ENCODE peak calls at places on chromosomes 6 and 20, in seven cellular contexts. B, W, A, H, U, M and O are unnamed samples.
A peak's percentile ranks its signal among the peaks of the same experiment; 100 is the strongest.

GRCh38 chr6:33745558-33745957 is 1.1 kb downstream of the IP6K3 start:
- DNase-seq in H (peak; percentile 77), W (no peak), M (no peak), B (no peak), U (no peak), A (peak; percentile 51), O (no peak)

GRCh38 chr6:72755752-72756151 is 133.9 kb downstream of the KCNQ5 start:
- DNase-seq in A (no peak), B (no peak), H (no peak), U (peak; percentile 40), W (peak; percentile 44), M (no peak), O (no peak)

GRCh38 chr20:24469116-24470030 is at the start of gene SYNDIG1:
- DNase-seq in M (no peak), A (no peak), B (no peak), U (peak; percentile 90), W (peak; percentile 72), H (no peak), O (peak; percentile 57)

GRCh38 chr6:158970640-158971291 is 29.2 kb downstream of the RSPH3 start:
- DNase-seq in W (no peak), H (no peak), M (no peak), B (no peak), A (no peak), U (peak; percentile 23), O (no peak)

GRCh38 chr6:48087448-48087847 is 23.5 kb downstream of the PTCHD4 start:
- DNase-seq in A (peak; percentile 23), M (peak; percentile 45), W (no peak), B (no peak), H (peak; percentile 29), U (peak; percentile 16), O (no peak)

GRCh38 chr20:22303523-22303922 is 280.8 kb downstream of the FOXA2 start:
- DNase-seq in M (no peak), H (no peak), W (no peak), A (no peak), U (peak; percentile 48), B (no peak), O (no peak)

GRCh38 chr20:6698723-6699122 is 68.8 kb upstream of the BMP2 start:
- DNase-seq in A (no peak), U (no peak), W (no peak), H (no peak), M (no peak), B (no peak), O (no peak)

GRCh38 chr6:138518054-138518453 is 18.8 kb upstream of the NHSL1 start:
- DNase-seq in H (no peak), U (no peak), A (no peak), W (no peak), B (no peak), M (no peak), O (no peak)

GRCh38 chr20:58042626-58043025 is 185.8 kb downstream of the ANKRD60 start:
- DNase-seq in A (no peak), M (no peak), B (no peak), W (no peak), H (no peak), U (no peak), O (no peak)

GRCh38 chr6:31293343-31293742 is 21.5 kb upstream of the HLA-C start:
- DNase-seq in U (peak; percentile 57), B (no peak), H (peak; percentile 47), M (peak; percentile 49), A (peak; percentile 39), W (no peak), O (peak; percentile 44)

GRCh38 chr6:139577124-139577800 is 202.8 kb upstream of the CITED2 start:
- DNase-seq in H (no peak), A (peak; percentile 44), M (no peak), B (no peak), U (no peak), W (no peak), O (no peak)

GRCh38 chr20:54140927-54141566 is 32.7 kb downstream of the CYP24A1 start:
- DNase-seq in B (no peak), H (no peak), M (peak; percentile 94), U (peak; percentile 11), W (no peak), A (peak; percentile 58), O (no peak)

GRCh38 chr6:134310206-134310605 is 7.7 kb downstream of the SGK1 start:
- DNase-seq in H (no peak), B (no peak), A (peak; percentile 35), M (no peak), U (no peak), W (no peak), O (no peak)

GRCh38 chr6:19879663-19880062 is 42.5 kb downstream of the ID4 start:
- DNase-seq in H (no peak), B (no peak), M (peak; percentile 76), U (no peak), W (no peak), A (no peak), O (no peak)

GRCh38 chr20:62161347-62161746 is 17.8 kb downstream of the SS18L1 start:
- DNase-seq in M (no peak), H (no peak), B (no peak), U (no peak), A (peak; percentile 65), W (no peak), O (no peak)

GRCh38 chr6:52497652-52498408 is 77.7 kb downstream of the EFHC1 start:
- DNase-seq in M (peak; percentile 82), U (no peak), W (no peak), H (peak; percentile 62), B (no peak), A (peak; percentile 58), O (no peak)

DNA sequence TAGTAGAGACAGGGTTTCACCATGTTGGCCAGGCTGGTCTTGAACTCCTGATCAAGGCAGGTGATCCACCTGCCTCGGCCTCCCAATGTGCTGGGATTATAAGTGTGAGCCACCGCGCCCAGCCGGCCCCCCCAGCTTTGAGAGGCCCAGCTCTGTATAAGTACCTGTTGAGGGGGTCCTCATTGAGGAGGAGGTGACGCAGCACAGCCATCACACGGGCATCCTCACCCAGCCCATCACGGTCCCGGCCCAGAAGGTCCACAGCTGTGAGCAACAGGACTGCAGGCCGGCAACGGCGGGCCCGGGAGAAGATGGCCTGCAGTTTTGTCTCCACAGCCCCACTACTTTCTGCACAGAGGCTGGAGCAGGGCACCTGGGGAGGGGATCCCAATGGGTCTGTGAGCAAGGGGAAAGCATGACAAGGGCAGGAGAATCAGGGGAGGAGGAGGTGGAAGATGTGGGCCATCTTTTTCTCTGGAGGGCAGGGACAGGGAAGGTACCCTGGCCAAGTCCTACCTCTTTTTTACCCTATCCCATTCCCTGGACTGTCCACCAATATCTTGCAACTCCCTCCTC is 7.7 kb downstream of the GNMT start:
- DNase-seq in A (no peak), B (no peak), U (no peak), M (no peak), W (no peak), H (no peak), O (no peak)
- H4K8ac ChIP-seq in A (no peak overlapping the region), B (no peak overlapping the region), U (no peak overlapping the region), M (no peak overlapping the region), W (no peak overlapping the region), H (no peak overlapping the region), O (peak overlapping the region; percentile 6)

GRCh38 chr6:16483315-16483875 is 245.0 kb downstream of the GMPR start:
- DNase-seq in H (no peak), B (no peak), U (no peak), A (no peak), M (no peak), W (no peak), O (no peak)

GRCh38 chr6:16482702-16483314 is 244.4 kb downstream of the GMPR start:
- DNase-seq in H (no peak), U (no peak), A (no peak), W (no peak), B (no peak), M (no peak), O (no peak)

GRCh38 chr6:16487953-16488674 is 249.7 kb downstream of the GMPR start:
- DNase-seq in B (no peak), W (no peak), U (no peak), A (no peak), M (no peak), H (no peak), O (no peak)

GRCh38 chr6:16488813-16489212 is 250.4 kb downstream of the GMPR start:
- DNase-seq in A (no peak), B (no peak), H (no peak), W (no peak), M (no peak), U (no peak), O (no peak)

DNA sequence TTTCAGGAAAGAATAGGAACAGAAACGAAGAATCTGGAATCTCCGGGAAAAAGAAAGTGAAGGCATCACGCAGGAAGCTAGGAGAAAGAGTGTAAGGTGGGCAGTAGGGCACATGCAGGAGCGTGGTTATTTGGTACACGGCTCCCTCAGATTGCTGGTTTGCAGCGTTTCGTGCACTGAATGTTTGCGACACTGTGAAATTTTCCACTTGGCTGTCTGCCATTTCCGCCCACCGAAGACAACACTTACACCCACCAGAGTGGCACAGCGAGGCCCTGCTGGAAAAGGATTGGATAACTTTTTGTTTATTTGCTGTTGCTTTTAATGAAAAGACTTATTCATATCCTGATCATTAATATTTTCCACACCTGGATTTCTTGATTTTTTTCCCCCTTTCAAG is 248.3 kb downstream of the GMPR start:
- DNase-seq in W (no peak), U (no peak), H (no peak), M (no peak), A (no peak), B (no peak), O (no peak)
- H3K23ac ChIP-seq in W (no peak overlapping the region), U (no peak overlapping the region), H (no peak overlapping the region), M (no peak overlapping the region), A (no peak overlapping the region), B (no peak overlapping the region), O (no peak overlapping the region)

DNA sequence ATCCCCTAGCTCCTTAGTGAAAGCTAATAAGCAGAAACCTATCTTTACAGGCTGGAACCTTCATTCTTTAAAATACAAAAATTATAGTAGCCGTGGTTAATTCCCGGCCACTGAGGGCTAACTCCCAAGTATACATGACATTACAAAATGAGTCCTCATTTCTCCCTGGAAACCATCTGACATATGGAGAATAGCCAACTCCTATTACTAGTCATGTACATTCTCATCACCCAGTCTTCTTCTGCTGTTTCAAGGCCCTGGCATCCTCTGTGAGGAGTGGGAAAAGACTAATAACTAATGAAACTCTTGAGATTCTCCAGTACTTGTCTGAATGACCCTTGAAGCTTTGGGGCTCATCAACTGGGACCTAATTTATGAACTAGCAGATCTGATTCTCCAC is 30.2 kb downstream of the CSNK2A1 start:
- DNase-seq in B (no peak), W (no peak), H (no peak), M (no peak), A (peak; percentile 44), U (no peak), O (no peak)
- H4K8ac ChIP-seq in B (no peak overlapping the region), W (no peak overlapping the region), H (no peak overlapping the region), M (no peak overlapping the region), A (no peak overlapping the region), U (no peak overlapping the region), O (no peak overlapping the region)

GRCh38 chr20:44532248-44532980 is 10.5 kb upstream of the SERINC3 start:
- DNase-seq in U (no peak), M (peak; percentile 38), A (no peak), W (no peak), B (no peak), H (no peak), O (no peak)
- H3K23ac ChIP-seq in U (peak overlapping the region; percentile 68), M (no peak overlapping the region), A (peak overlapping the region; percentile 11), W (no peak overlapping the region), B (no peak overlapping the region), H (no peak overlapping the region), O (no peak overlapping the region)

DNA sequence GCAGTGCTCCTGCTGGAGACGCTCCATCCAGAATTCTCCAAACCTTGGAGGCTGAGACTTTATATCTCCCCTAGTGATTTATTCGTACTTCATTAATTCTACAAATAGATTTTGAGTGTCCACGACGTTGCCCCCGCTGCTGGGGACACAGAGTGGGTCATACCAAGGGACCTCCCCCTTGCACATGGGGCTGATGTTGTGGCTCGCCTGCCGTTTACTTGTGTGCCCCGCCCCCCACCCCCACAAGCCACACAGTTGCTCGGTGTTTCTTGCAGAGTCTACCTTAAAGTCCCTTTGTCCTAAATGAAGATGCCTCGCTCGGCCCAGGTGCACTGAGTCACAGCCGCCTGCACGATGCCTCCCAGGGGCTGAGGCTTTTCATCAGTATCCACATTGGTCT is 20.3 kb upstream of the SMOC2 start:
- DNase-seq in H (no peak), A (no peak), U (no peak), W (no peak), M (no peak), B (no peak), O (no peak)
- H4K8ac ChIP-seq in H (no peak overlapping the region), A (no peak overlapping the region), U (no peak overlapping the region), W (no peak overlapping the region), M (no peak overlapping the region), B (no peak overlapping the region), O (no peak overlapping the region)